ENCODE peak calls at places on chromosomes 4 and X, in five cellular contexts. X, M, E, S and J are unnamed samples.

GRCh38 chr4:40254961-40255721 is 58.3 kb downstream of the RHOH start:
- DNase-seq in X (peak; percentile 39), M (no peak), E (no peak), S (no peak), J (no peak)

GRCh38 chrX:1595711-1596060 is 4.3 kb downstream of the AKAP17A start:
- DNase-seq in X (no peak), M (no peak), E (no peak), S (no peak), J (no peak)

GRCh38 chrX:41935827-41936226 is 12.5 kb upstream of the CASK start:
- DNase-seq in X (no peak), M (no peak), E (no peak), S (no peak), J (no peak)

GRCh38 chr4:80471701-80472100 is 136.2 kb downstream of the CFAP299 start:
- DNase-seq in X (peak; percentile 16), M (no peak), E (no peak), S (no peak), J (no peak)

GRCh38 chr4:54516556-54517215 is 141.1 kb upstream of the KIT start:
- DNase-seq in X (no peak), M (no peak), E (no peak), S (peak; percentile 47), J (no peak)

GRCh38 chr4:103075435-103075893 is 1.1 kb downstream of the SLC9B2 start:
- DNase-seq in X (peak; percentile 34), M (peak; percentile 61), E (no peak), S (no peak), J (no peak)

GRCh38 chrX:103562801-103563200 is 22.5 kb upstream of the TCEAL4 start:
- DNase-seq in X (peak; percentile 0), M (no peak), E (no peak), S (no peak), J (no peak)

GRCh38 chr4:25180524-25181131 is 20.4 kb upstream of the SEPSECS start:
- DNase-seq in X (peak; percentile 50), M (peak; percentile 37), E (no peak), S (no peak), J (no peak)

GRCh38 chr4:140308366-140309123 is 64.9 kb upstream of the SCOC start:
- DNase-seq in X (peak; percentile 96), M (no peak), E (peak; percentile 83), S (peak; percentile 85), J (no peak)

GRCh38 chrX:79592259-79592658 is 225.1 kb upstream of the ITM2A start:
- DNase-seq in X (no peak), M (no peak), E (no peak), S (no peak), J (no peak)

GRCh38 chr4:78520808-78521226 is 30.8 kb upstream of the ANXA3 start:
- DNase-seq in X (peak; percentile 33), M (no peak), E (no peak), S (no peak), J (no peak)

GRCh38 chrX:9318761-9319160 is 146.1 kb upstream of the TBL1X start:
- DNase-seq in X (no peak), M (no peak), E (no peak), S (no peak), J (no peak)

GRCh38 chrX:8914636-8915035 is 113.5 kb upstream of the FAM9A start:
- DNase-seq in X (peak; percentile 1), M (no peak), E (no peak), S (no peak), J (no peak)

GRCh38 chr4:110195561-110196205 is 2.7 kb downstream of the ELOVL6 start:
- DNase-seq in X (no peak), M (peak; percentile 15), E (no peak), S (no peak), J (no peak)

GRCh38 chrX:13194291-13195103 is 125.4 kb downstream of the ATXN3L start:
- DNase-seq in X (peak; percentile 17), M (no peak), E (no peak), S (no peak), J (no peak)

GRCh38 chr4:100299019-100299418 is 108.8 kb upstream of the DDIT4L start:
- DNase-seq in X (peak; percentile 99), M (no peak), E (no peak), S (peak; percentile 22), J (no peak)

GRCh38 chr4:37434469-37434868 is 189.9 kb downstream of the NWD2 start:
- DNase-seq in X (peak; percentile 9), M (peak; percentile 33), E (no peak), S (no peak), J (no peak)

GRCh38 chr4:8547108-8547911 is 32.9 kb upstream of the GPR78 start:
- DNase-seq in X (peak; percentile 41), M (no peak), E (no peak), S (no peak), J (no peak)

GRCh38 chr4:181845617-181846016 is 397.6 kb upstream of the TENM3 start:
- DNase-seq in X (no peak), M (no peak), E (no peak), S (no peak), J (no peak)

GRCh38 chrX:139158256-139158655 is 372.3 kb upstream of the F9 start:
- DNase-seq in X (no peak), M (peak; percentile 47), E (no peak), S (no peak), J (no peak)

GRCh38 chr4:4974727-4975126 is 44.5 kb downstream of the CYTL1 start:
- DNase-seq in X (no peak), M (no peak), E (no peak), S (no peak), J (no peak)

GRCh38 chr4:76233967-76234678 is 17.4 kb upstream of the FAM47E start:
- DNase-seq in X (no peak), M (no peak), E (no peak), S (peak; percentile 35), J (no peak)

GRCh38 chr4:20288047-20288650 is 36.4 kb downstream of the SLIT2 start:
- DNase-seq in X (peak; percentile 56), M (no peak), E (no peak), S (no peak), J (no peak)

GRCh38 chr4:149995134-149995756 is 83.0 kb upstream of the DCLK2 start:
- DNase-seq in X (no peak), M (no peak), E (no peak), S (no peak), J (no peak)

GRCh38 chr4:114057746-114058145 is 78.3 kb upstream of the ARSJ start:
- DNase-seq in X (no peak), M (no peak), E (no peak), S (no peak), J (no peak)

GRCh38 chr4:163693776-163694175 is 199.3 kb downstream of the TMA16 start:
- DNase-seq in X (no peak), M (no peak), E (no peak), S (no peak), J (no peak)

GRCh38 chr4:19657856-19658255 is 593.8 kb upstream of the SLIT2 start:
- DNase-seq in X (no peak), M (no peak), E (no peak), S (no peak), J (no peak)

GRCh38 chr4:88419874-88420273 is 37.0 kb upstream of the HERC5 start:
- DNase-seq in X (no peak), M (no peak), E (no peak), S (no peak), J (no peak)

GRCh38 chr4:181958435-181958834 is 284.8 kb upstream of the TENM3 start:
- DNase-seq in X (peak; percentile 81), M (no peak), E (no peak), S (no peak), J (no peak)

GRCh38 chrX:144716187-144716586 is 531.1 kb upstream of the SPANXN1 start:
- DNase-seq in X (no peak), M (no peak), E (no peak), S (no peak), J (no peak)

GRCh38 chrX:63765692-63766091 is 19.3 kb downstream of the ARHGEF9 start:
- DNase-seq in X (no peak), M (no peak), E (no peak), S (no peak), J (no peak)
- TF ChIP-seq CTCF in X (no peak), M (no peak), E (no peak), S (no peak), J (no peak)

DNA sequence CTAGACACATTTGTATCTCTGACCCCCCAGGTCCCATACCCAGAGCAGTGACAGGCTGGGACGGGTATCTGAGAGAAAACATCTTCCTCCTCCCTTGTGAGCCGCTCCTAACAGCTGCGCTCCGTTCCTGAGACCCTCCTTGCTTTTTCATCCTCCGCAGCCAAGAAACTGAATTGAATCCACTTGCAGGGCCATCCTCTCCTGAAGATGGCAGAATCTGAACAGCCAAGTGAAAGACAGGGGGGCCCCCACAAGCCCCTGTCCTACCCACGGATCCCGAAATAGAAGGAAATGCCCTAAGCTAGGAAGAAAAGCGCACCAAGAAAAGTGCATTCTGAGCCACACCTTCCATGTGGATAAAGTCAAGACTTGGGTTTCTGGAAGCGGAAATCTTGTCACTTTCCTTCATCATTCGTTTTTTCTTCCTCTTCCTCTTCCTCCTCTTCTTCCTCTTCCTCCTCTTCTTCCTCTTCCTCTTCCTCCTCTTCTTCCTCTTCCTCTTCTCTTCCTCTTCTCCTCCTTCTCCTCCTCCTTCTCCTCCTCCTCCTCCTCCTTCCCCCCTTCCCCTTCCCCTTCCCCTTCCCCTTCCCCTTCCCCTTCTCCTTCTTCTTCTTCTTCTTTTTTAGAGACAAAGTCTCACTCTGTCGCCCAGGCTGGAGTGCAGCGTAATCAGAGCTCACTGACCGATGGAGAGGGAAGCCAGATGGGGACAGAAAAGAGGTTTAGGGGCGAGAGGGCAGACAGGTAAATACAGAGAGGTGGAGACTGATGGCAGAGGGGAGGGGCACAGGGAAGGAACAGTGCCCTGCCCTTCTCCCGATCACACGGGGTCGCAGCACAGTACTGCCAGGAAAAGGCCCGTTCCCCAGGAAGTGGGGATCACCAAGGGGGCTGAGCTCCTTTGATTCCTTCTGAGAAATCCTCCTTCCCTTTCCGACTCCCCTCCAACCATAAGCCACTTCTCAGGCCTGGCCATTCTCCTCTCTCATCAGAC is 85.9 kb upstream of the WWC2 start:
- DNase-seq in X (peak; percentile 1), M (no peak), E (no peak), S (no peak), J (no peak)
- TF ChIP-seq CTCF in X (peak; percentile 40), M (no peak), E (no peak), S (peak; percentile 31), J (no peak)

GRCh38 chr4:1767770-1768366 is 25.2 kb upstream of the FGFR3 start:
- DNase-seq in X (peak; percentile 31), M (peak; percentile 87), E (no peak), S (no peak), J (peak; percentile 60)
- TF ChIP-seq CTCF in X (peak; percentile 39), M (peak; percentile 40), E (no peak), S (peak; percentile 16), J (peak; percentile 61)

GRCh38 chr4:82694106-82694505 is 104.5 kb downstream of the SCD5 start:
- DNase-seq in X (no peak), M (no peak), E (no peak), S (no peak), J (no peak)

GRCh38 chr4:82692101-82692780 is 106.4 kb downstream of the SCD5 start:
- DNase-seq in X (no peak), M (no peak), E (no peak), S (no peak), J (no peak)

GRCh38 chr4:82696117-82696516 is 102.5 kb downstream of the SCD5 start:
- DNase-seq in X (no peak), M (no peak), E (no peak), S (no peak), J (no peak)

GRCh38 chr4:82697561-82697960 is 101.0 kb downstream of the SCD5 start:
- DNase-seq in X (no peak), M (no peak), E (no peak), S (no peak), J (no peak)

GRCh38 chr4:82694892-82695291 is 103.7 kb downstream of the SCD5 start:
- DNase-seq in X (no peak), M (no peak), E (no peak), S (no peak), J (no peak)
- TF ChIP-seq CTCF in X (no peak), M (no peak), E (no peak), S (no peak), J (no peak)